ENCODE peak calls at places on chromosomes 3 and 15, in five cellular contexts. D, Z, F, U and R are unnamed samples.

GRCh38 chr15:80604583-80605506 is 90.3 kb upstream of the ABHD17C start:
- DNase-seq in D (no peak), Z (no peak), F (no peak), U (no peak), R (no peak)

GRCh38 chr15:99322643-99323405 is 71.5 kb downstream of the LRRC28 start:
- DNase-seq in D (no peak), Z (no peak), F (no peak), U (no peak), R (no peak)

GRCh38 chr3:78140866-78141658 is 1101.2 kb downstream of the ROBO2 start:
- DNase-seq in D (no peak), Z (no peak), F (no peak), U (no peak), R (no peak)

GRCh38 chr3:127942613-127943012 is 27.6 kb downstream of the KBTBD12 start:
- DNase-seq in D (no peak), Z (no peak), F (no peak), U (no peak), R (no peak)

GRCh38 chr3:46301122-46301835 is 52.6 kb upstream of the CCR2 start:
- DNase-seq in D (no peak), Z (no peak), F (no peak), U (no peak), R (no peak)

GRCh38 chr3:195209836-195210551 is 61.0 kb downstream of the XXYLT1 start:
- DNase-seq in D (no peak), Z (no peak), F (no peak), U (no peak), R (no peak)

GRCh38 chr3:146065573-146066006 is 95.4 kb downstream of the PLOD2 start:
- DNase-seq in D (peak), Z (peak), F (no peak), U (peak), R (peak)

GRCh38 chr3:153028336-153028735 is 133.7 kb upstream of the RAP2B start:
- DNase-seq in D (no peak), Z (no peak), F (no peak), U (no peak), R (peak)

GRCh38 chr3:112074616-112075497 is 11.3 kb upstream of the C3orf52 start:
- DNase-seq in D (peak), Z (peak), F (no peak), U (peak), R (no peak)

GRCh38 chr3:177282028-177282655 is 84.9 kb upstream of the TBL1XR1 start:
- DNase-seq in D (peak), Z (no peak), F (no peak), U (no peak), R (no peak)

GRCh38 chr3:185653949-185654757 is 68.1 kb downstream of the SENP2 start:
- DNase-seq in D (no peak), Z (no peak), F (no peak), U (no peak), R (no peak)

GRCh38 chr3:113890256-113890900 is 51.8 kb downstream of the GRAMD1C start:
- DNase-seq in D (no peak), Z (peak), F (no peak), U (no peak), R (peak)